ENCODE peak calls at places on chromosomes 4 and X, in five cellular contexts. One of them, this sample, is unnamed.

GRCh38 chr4:179007758-179008157 is 1565.5 kb upstream of the AGA start:
- DNase-seq in H1: no peak
- DNase-seq in HepG2: no peak
- DNase-seq in K562: no peak
- DNase-seq in GM12878: no peak
- DNase-seq in this sample: no peak

GRCh38 chrX:138710311-138710791 is 1.2 kb downstream of the FGF13 start:
- DNase-seq in H1: no peak
- DNase-seq in K562: no peak
- DNase-seq in HepG2: no peak
- DNase-seq in GM12878: no peak
- DNase-seq in this sample: peak

GRCh38 chrX:9525511-9526248 is 60.8 kb downstream of the TBL1X start:
- DNase-seq in GM12878: no peak
- DNase-seq in H1: no peak
- DNase-seq in HepG2: no peak
- DNase-seq in K562: no peak
- DNase-seq in this sample: no peak

GRCh38 chrX:72133851-72134546 is 2.3 kb upstream of the RTL5 start:
- DNase-seq in GM12878: no peak
- DNase-seq in K562: no peak
- DNase-seq in H1: no peak
- DNase-seq in HepG2: no peak
- DNase-seq in this sample: no peak

GRCh38 chrX:7372843-7373525 is 225.0 kb upstream of the PUDP start:
- DNase-seq in HepG2: no peak
- DNase-seq in GM12878: no peak
- DNase-seq in K562: no peak
- DNase-seq in H1: no peak
- DNase-seq in this sample: peak

GRCh38 chr4:7285244-7286122 is 93.1 kb downstream of the SORCS2 start:
- DNase-seq in HepG2: no peak
- DNase-seq in GM12878: no peak
- DNase-seq in K562: no peak
- DNase-seq in H1: no peak
- DNase-seq in this sample: no peak

GRCh38 chr4:115360441-115360840 is 247.0 kb upstream of the NDST4 start:
- DNase-seq in H1: no peak
- DNase-seq in GM12878: no peak
- DNase-seq in HepG2: no peak
- DNase-seq in K562: no peak
- DNase-seq in this sample: no peak

GRCh38 chrX:145190801-145191389 is 56.4 kb upstream of the SPANXN1 start:
- DNase-seq in HepG2: peak
- DNase-seq in H1: no peak
- DNase-seq in GM12878: no peak
- DNase-seq in K562: no peak
- DNase-seq in this sample: no peak

GRCh38 chrX:76428243-76429130 is 977 bp downstream of the MAGEE1 start:
- DNase-seq in GM12878: no peak
- DNase-seq in H1: no peak
- DNase-seq in HepG2: no peak
- DNase-seq in K562: no peak
- DNase-seq in this sample: no peak

GRCh38 chr4:134544303-134544761 is 342.7 kb upstream of the PABPC4L start:
- DNase-seq in H1: no peak
- DNase-seq in HepG2: no peak
- DNase-seq in GM12878: no peak
- DNase-seq in K562: no peak
- DNase-seq in this sample: peak

GRCh38 chr4:37988670-37989069 is 28.5 kb downstream of the PTTG2 start:
- DNase-seq in HepG2: no peak
- DNase-seq in H1: no peak
- DNase-seq in GM12878: no peak
- DNase-seq in K562: no peak
- DNase-seq in this sample: no peak

GRCh38 chr4:156829194-156829593 is 142.4 kb downstream of the PDGFC start:
- DNase-seq in K562: no peak
- DNase-seq in HepG2: no peak
- DNase-seq in GM12878: no peak
- DNase-seq in H1: no peak
- DNase-seq in this sample: no peak

GRCh38 chr4:177562859-177563258 is 120.6 kb upstream of the AGA start:
- DNase-seq in H1: no peak
- DNase-seq in HepG2: no peak
- DNase-seq in GM12878: no peak
- DNase-seq in K562: no peak
- DNase-seq in this sample: no peak

GRCh38 chr4:147482281-147482680 is 1.4 kb downstream of the EDNRA start:
- DNase-seq in H1: no peak
- DNase-seq in GM12878: no peak
- DNase-seq in K562: no peak
- DNase-seq in HepG2: no peak
- DNase-seq in this sample: no peak

GRCh38 chr4:147481577-147482109 is 746 bp downstream of the EDNRA start:
- DNase-seq in K562: no peak
- DNase-seq in HepG2: no peak
- DNase-seq in H1: no peak
- DNase-seq in GM12878: no peak
- DNase-seq in this sample: no peak

GRCh38 chr4:147480502-147480890 is 401 bp upstream of the EDNRA start:
- DNase-seq in HepG2: no peak
- DNase-seq in H1: no peak
- DNase-seq in GM12878: no peak
- DNase-seq in K562: no peak
- DNase-seq in this sample: no peak

GRCh38 chr4:147479817-147480216 is 1.1 kb upstream of the EDNRA start:
- DNase-seq in GM12878: no peak
- DNase-seq in K562: no peak
- DNase-seq in H1: no peak
- DNase-seq in HepG2: no peak
- DNase-seq in this sample: no peak

GRCh38 chr4:147480891-147481576 is at the start of gene EDNRA:
- DNase-seq in H1: no peak
- DNase-seq in HepG2: no peak
- DNase-seq in K562: no peak
- DNase-seq in GM12878: no peak
- DNase-seq in this sample: peak
- TF ChIP-seq KDM1A in H1: no peak
- TF ChIP-seq KDM1A in HepG2: no peak
- TF ChIP-seq KDM1A in K562: no peak
- TF ChIP-seq KDM1A in GM12878: no peak
- TF ChIP-seq KDM1A in this sample: no peak

GRCh38 chr4:36386691-36387090 is 105.3 kb downstream of the DTHD1 start:
- DNase-seq in HepG2: no peak
- DNase-seq in K562: no peak
- DNase-seq in GM12878: no peak
- DNase-seq in H1: no peak
- DNase-seq in this sample: no peak

GRCh38 chr4:36392049-36392448 is 110.6 kb downstream of the DTHD1 start:
- DNase-seq in GM12878: no peak
- DNase-seq in H1: no peak
- DNase-seq in HepG2: no peak
- DNase-seq in K562: no peak
- DNase-seq in this sample: no peak

GRCh38 chr4:36388710-36389109 is 107.3 kb downstream of the DTHD1 start:
- DNase-seq in K562: no peak
- DNase-seq in HepG2: no peak
- DNase-seq in GM12878: no peak
- DNase-seq in H1: no peak
- DNase-seq in this sample: no peak

DNA sequence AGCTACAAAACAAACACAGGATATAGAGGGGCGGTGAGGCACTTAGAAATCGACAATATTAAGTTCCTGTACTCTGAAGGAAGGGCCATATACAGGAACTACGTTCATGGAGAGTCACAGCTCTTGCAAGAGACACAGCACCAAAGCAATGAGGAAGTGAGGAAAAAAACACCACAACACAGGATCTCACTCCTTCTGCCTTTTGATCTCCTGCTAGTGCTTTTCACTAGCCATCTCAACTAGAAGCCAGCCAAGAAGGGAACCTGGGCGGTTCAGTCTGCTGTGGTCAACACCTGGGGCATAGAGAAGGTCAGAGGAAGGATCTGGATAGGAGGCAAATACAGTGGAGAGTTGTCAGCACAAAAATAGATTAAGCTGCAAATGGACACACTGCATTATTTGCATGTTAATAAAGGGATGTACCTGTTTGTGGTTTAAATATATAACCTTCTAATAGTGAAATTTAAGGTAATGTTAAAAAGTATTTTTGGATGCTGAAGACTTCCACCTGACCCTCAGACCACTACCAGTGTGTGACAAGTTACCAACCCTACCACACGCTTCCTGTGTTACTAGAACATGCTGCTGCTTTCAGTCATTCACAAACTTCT is 104.6 kb downstream of the DTHD1 start:
- DNase-seq in K562: no peak
- DNase-seq in GM12878: peak
- DNase-seq in H1: no peak
- DNase-seq in HepG2: no peak
- DNase-seq in this sample: no peak
- TF ChIP-seq CHD2 in K562: no peak
- TF ChIP-seq CHD2 in GM12878: no peak
- TF ChIP-seq CHD2 in H1: no peak
- TF ChIP-seq CHD2 in HepG2: no peak
- TF ChIP-seq CHD2 in this sample: no peak

DNA sequence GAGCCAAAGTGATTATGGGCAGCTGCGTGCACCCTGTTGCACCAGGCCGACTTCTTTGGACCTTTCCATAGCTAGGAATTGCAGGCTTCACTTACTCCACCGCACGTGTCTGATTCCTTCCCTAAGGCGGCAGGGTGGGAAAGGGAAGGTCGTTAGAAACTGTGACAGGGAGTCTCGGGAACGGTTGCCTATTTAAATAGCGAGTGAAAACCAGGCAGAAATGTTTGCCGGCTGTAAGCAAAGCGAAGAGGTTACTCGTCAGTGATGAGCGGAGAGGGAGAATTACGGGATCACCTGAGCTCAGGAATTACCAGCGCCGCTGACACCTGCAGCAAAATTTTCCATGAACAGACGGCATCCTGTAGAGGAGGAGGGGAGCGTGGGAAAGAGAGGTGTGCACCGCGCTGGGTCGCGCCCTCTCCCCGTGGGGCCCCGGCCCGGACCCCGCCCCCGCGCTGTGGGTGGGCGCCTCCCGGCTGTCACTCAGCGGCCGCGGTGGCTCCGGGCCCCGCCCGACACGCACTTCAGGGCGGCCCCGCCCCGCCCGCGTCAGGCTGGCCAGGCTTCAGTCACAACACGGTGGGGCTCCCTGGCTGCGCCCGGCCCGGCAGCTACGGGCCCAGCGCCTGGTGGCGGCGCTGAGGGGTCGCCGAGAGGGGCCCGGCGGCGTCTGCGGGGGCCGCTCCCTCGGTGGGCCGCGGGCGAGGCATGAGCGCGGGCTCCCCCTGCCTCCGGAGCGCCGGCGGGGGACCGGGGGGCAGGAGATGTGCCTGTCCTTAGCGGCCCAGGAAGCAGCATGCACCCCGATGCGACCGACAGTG is at the start of gene SNX25:
- DNase-seq in K562: peak
- DNase-seq in GM12878: no peak
- DNase-seq in HepG2: peak
- DNase-seq in H1: no peak
- DNase-seq in this sample: peak
- TF ChIP-seq KDM1A in K562: no peak
- TF ChIP-seq KDM1A in GM12878: no peak
- TF ChIP-seq KDM1A in HepG2: peak
- TF ChIP-seq KDM1A in H1: no peak
- TF ChIP-seq KDM1A in this sample: no peak

DNA sequence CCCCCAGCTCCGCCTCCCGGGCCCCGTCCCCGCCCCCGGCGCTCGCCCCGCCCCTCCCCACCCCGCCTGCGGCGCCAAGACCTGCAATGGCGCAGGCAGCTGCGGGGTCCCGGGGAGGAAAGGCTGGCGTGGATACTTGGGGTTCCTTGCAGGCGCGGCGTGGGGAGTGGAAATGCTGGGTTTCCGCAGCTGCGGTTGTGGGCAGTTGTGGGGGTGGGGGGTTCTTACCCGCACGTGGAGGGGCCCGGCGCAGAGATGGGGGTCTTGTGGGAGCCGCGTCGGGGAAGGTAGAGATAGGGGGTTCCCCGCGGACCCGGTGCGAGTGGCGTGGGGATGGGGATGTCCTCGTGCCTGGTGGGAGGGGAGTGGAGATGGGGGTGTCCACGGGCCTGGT is 678 bp upstream of the ASMTL start:
- DNase-seq in GM12878: no peak
- DNase-seq in HepG2: no peak
- DNase-seq in H1: no peak
- DNase-seq in K562: no peak
- DNase-seq in this sample: peak
- TF ChIP-seq CHD2 in GM12878: no peak
- TF ChIP-seq CHD2 in HepG2: no peak
- TF ChIP-seq CHD2 in H1: no peak
- TF ChIP-seq CHD2 in K562: no peak
- TF ChIP-seq CHD2 in this sample: no peak

GRCh38 chr4:172698256-172698655 is 470.4 kb upstream of the GALNT7 start:
- DNase-seq in K562: no peak
- DNase-seq in HepG2: no peak
- DNase-seq in H1: no peak
- DNase-seq in GM12878: no peak
- DNase-seq in this sample: no peak
- TF ChIP-seq KDM1A in K562: no peak
- TF ChIP-seq KDM1A in HepG2: no peak
- TF ChIP-seq KDM1A in H1: no peak
- TF ChIP-seq KDM1A in GM12878: no peak
- TF ChIP-seq KDM1A in this sample: no peak

DNA sequence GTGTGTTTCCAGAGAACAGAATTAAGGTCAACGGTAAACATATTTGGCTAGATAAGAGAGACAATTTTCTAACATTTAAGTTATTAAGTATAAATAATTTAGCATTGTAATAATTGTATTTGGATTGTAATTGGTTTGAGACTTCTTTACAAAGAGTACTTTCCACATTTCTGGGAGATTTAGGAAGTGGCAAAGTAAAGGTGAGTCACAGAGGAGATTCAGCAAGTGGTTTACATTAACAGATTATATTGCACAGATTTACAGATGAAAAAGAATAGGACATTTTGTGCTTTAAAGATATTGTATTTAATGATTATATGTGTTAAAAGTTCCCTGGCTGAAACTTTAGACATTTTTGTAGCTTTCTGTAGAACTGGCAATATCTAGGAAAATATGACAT is 584.4 kb upstream of the AADAT start:
- DNase-seq in GM12878: no peak
- DNase-seq in HepG2: no peak
- DNase-seq in K562: no peak
- DNase-seq in H1: no peak
- DNase-seq in this sample: no peak
- TF ChIP-seq CHD2 in GM12878: no peak
- TF ChIP-seq CHD2 in HepG2: no peak
- TF ChIP-seq CHD2 in K562: no peak
- TF ChIP-seq CHD2 in H1: no peak
- TF ChIP-seq CHD2 in this sample: no peak

GRCh38 chrX:115147220-115147619 is 42.0 kb upstream of the RBMXL3 start:
- DNase-seq in K562: peak
- DNase-seq in H1: no peak
- DNase-seq in GM12878: no peak
- DNase-seq in HepG2: no peak
- DNase-seq in this sample: peak
- TF ChIP-seq KDM1A in K562: no peak
- TF ChIP-seq KDM1A in H1: no peak
- TF ChIP-seq KDM1A in GM12878: no peak
- TF ChIP-seq KDM1A in HepG2: no peak
- TF ChIP-seq KDM1A in this sample: no peak

This sample was measured in A549.